ENCODE peak calls at places on chromosome 20, in four cellular contexts. K, C, L and I are unnamed samples.

GRCh38 chr20:2984028-2984501 is 59.4 kb upstream of the GNRH2 start:
- DNase-seq in K (no peak), C (peak), L (no peak), I (no peak)

GRCh38 chr20:24701668-24702067 is 232.2 kb downstream of the SYNDIG1 start:
- DNase-seq in K (no peak), C (no peak), L (peak), I (no peak)

GRCh38 chr20:53183181-53183580 is 211.0 kb downstream of the TSHZ2 start:
- DNase-seq in K (no peak), C (no peak), L (no peak), I (no peak)

GRCh38 chr20:16806061-16806460 is 57.9 kb downstream of the OTOR start:
- DNase-seq in K (no peak), C (no peak), L (no peak), I (no peak)

GRCh38 chr20:5991623-5992441 is 41.4 kb downstream of the MCM8 start:
- DNase-seq in K (peak), C (no peak), L (no peak), I (peak)

GRCh38 chr20:35307666-35308653 is 15.7 kb upstream of the FAM83C start:
- DNase-seq in K (peak), C (no peak), L (peak), I (peak)

GRCh38 chr20:44475694-44476560 is at the start of gene TTPAL:
- DNase-seq in K (peak), C (peak), L (peak), I (peak)

GRCh38 chr20:17562804-17563305 is 7.0 kb upstream of the DSTN start:
- DNase-seq in K (peak), C (no peak), L (no peak), I (peak)

GRCh38 chr20:3680701-3681351 is 984 bp downstream of the ADAM33 start:
- DNase-seq in K (no peak), C (no peak), L (no peak), I (no peak)

GRCh38 chr20:50664248-50664647 is 27.1 kb downstream of the RIPOR3 start:
- DNase-seq in K (no peak), C (no peak), L (no peak), I (no peak)

GRCh38 chr20:48286571-48287551 is 501.6 kb upstream of the SULF2 start:
- DNase-seq in K (no peak), C (no peak), L (no peak), I (no peak)

GRCh38 chr20:44973053-44973452 is 6.7 kb downstream of the STK4 start:
- DNase-seq in K (peak), C (no peak), L (no peak), I (no peak)

GRCh38 chr20:40600441-40601235 is 88.4 kb downstream of the MAFB start:
- DNase-seq in K (no peak), C (no peak), L (no peak), I (no peak)

GRCh38 chr20:49699200-49699992 is 14.3 kb downstream of the B4GALT5 start:
- DNase-seq in K (peak), C (no peak), L (no peak), I (peak)

GRCh38 chr20:3658708-3659491 is 4.3 kb downstream of the GFRA4 start:
- DNase-seq in K (no peak), C (peak), L (no peak), I (no peak)

GRCh38 chr20:10379761-10380160 is 54.3 kb downstream of the MKKS start:
- DNase-seq in K (no peak), C (no peak), L (no peak), I (no peak)

GRCh38 chr20:13220194-13220856 is 749 bp upstream of the ISM1 start:
- DNase-seq in K (no peak), C (no peak), L (no peak), I (peak)

GRCh38 chr20:2696646-2697045 is 4.1 kb downstream of the EBF4 start:
- DNase-seq in K (no peak), C (no peak), L (no peak), I (no peak)

GRCh38 chr20:4116091-4116490 is 100.7 kb upstream of the RNF24 start:
- DNase-seq in K (no peak), C (no peak), L (no peak), I (no peak)

GRCh38 chr20:16098890-16099639 is 474.2 kb downstream of the KIF16B start:
- DNase-seq in K (peak), C (no peak), L (no peak), I (peak)

GRCh38 chr20:35004749-35005462 is 49.2 kb downstream of the MYH7B start:
- DNase-seq in K (no peak), C (no peak), L (no peak), I (no peak)

GRCh38 chr20:34389206-34389953 is 26.3 kb downstream of the ITCH start:
- DNase-seq in K (peak), C (no peak), L (no peak), I (peak)

GRCh38 chr20:13611726-13612125 is 27.0 kb downstream of the TASP1 start:
- DNase-seq in K (no peak), C (no peak), L (no peak), I (no peak)

GRCh38 chr20:49078310-49078709 is 32.2 kb downstream of the CSE1L start:
- DNase-seq in K (no peak), C (no peak), L (no peak), I (no peak)

GRCh38 chr20:2596673-2597279 is 55.7 kb upstream of the NOP56 start:
- DNase-seq in K (no peak), C (no peak), L (no peak), I (peak)

GRCh38 chr20:60653111-60653845 is 598.8 kb upstream of the CDH4 start:
- DNase-seq in K (no peak), C (no peak), L (no peak), I (no peak)

GRCh38 chr20:38302721-38303120 is 1.2 kb upstream of the BPI start:
- DNase-seq in K (no peak), C (no peak), L (no peak), I (no peak)

GRCh38 chr20:22389836-22390542 is 194.4 kb downstream of the FOXA2 start:
- DNase-seq in K (peak), C (no peak), L (no peak), I (peak)
- H3K4me3 ChIP-seq in K (no peak), C (no peak), L (no peak), I (no peak)

DNA sequence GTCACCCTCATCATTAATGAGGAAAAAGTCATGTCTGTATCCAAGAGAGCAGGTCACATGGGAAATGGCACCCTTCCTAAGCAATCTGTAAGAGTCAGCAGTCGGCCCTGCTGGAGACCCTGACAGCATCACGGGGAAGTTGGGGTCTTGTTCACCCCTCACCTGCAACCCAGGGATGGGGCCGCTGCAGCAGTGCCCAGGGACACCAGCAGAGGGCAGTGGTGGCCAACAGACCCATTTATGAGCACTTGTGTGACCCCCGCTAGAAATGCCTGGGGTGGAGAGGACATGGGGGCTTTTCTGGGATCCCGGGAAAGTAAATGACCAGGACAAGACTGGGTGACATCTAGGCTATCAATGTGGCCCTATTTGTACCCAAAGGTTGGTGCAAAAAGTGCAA is 35.9 kb downstream of the ANKRD60 start:
- DNase-seq in K (no peak), C (no peak), L (no peak), I (no peak)
- TF ChIP-seq CTCF in K (peak), C (peak), L (no peak), I (peak)

DNA sequence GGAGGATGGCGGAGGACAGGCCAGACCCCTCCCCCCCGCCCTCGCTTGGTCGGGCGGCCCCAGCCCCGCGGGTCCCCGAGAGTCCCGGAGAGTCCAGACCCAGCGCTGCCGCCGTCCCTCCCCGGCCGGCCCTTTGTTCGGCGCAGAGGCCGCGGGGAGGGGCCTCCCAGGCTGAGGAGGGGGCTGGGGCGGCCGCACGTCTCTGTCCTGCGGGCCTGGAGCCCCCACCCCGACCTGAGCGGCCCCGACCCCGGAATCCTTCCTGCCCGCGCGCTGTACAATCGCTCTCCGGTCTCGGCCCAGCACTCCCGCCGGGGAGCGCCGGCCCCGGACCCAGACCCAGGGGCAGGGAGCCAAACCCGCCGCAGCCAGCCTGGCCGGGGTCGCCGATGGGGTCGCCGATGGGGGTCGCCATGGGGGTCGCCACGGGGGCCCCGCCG is 716 bp downstream of the KCNQ2 start:
- DNase-seq in K (no peak), C (no peak), L (no peak), I (no peak)
- H3K4me3 ChIP-seq in K (no peak), C (no peak), L (no peak), I (no peak)

GRCh38 chr20:58028123-58028522 is 200.3 kb downstream of the ANKRD60 start:
- DNase-seq in K (no peak), C (no peak), L (no peak), I (no peak)
- TF ChIP-seq CTCF in K (peak), C (no peak), L (no peak), I (peak)

GRCh38 chr20:21101453-21102251 is 4.5 kb downstream of the LINC00237 start:
- DNase-seq in K (no peak), C (no peak), L (no peak), I (no peak)
- H3K4me3 ChIP-seq in K (no peak), C (peak), L (peak), I (no peak)

DNA sequence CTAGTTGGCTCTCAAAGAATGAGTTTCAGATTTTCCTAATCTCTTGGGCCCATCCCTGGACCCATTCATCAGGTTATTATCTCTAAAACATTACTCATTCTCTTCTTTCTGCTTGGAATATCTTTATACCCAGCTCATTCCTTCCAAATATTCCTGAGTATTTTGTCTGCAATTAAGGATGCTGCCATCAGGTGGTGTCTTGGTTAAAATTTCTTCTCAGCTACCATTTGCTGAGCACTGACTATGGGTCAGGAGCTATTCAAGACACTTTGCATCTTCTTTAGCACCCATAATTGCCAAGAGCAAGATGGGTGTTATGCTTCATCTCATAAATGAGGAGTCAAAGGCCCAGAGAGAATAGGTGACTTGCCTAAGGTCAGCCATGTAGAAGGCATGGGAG is 8.4 kb downstream of the SUN5 start:
- DNase-seq in K (no peak), C (no peak), L (no peak), I (no peak)
- TF ChIP-seq CTCF in K (peak), C (peak), L (no peak), I (no peak)

GRCh38 chr20:11448554-11448953 is 469.1 kb upstream of the BTBD3 start:
- DNase-seq in K (no peak), C (no peak), L (no peak), I (no peak)
- H3K4me3 ChIP-seq in K (no peak), C (no peak), L (no peak), I (no peak)